ENCODE peak calls at places on chromosomes 2 and 18, in six cellular contexts. I, R, F, T, E and Y are unnamed samples.

GRCh38 chr2:233208382-233209116 is 42.9 kb upstream of the ATG16L1 start:
- DNase-seq in R (no peak), T (no peak), F (no peak), I (peak), E (no peak), Y (no peak)

GRCh38 chr2:174607989-174608865 is 10.6 kb upstream of the WIPF1 start:
- DNase-seq in I (no peak), F (no peak), R (no peak), E (no peak), T (no peak), Y (no peak)

GRCh38 chr2:10271946-10272345 is 30.8 kb upstream of the HPCAL1 start:
- DNase-seq in E (no peak), T (no peak), F (peak), R (no peak), I (no peak), Y (no peak)

GRCh38 chr2:237980087-237980486 is 13.3 kb downstream of the UBE2F start:
- DNase-seq in R (no peak), T (no peak), F (no peak), E (no peak), I (no peak), Y (no peak)

GRCh38 chr2:48124592-48124991 is 218.3 kb upstream of the FBXO11 start:
- DNase-seq in T (no peak), F (no peak), E (no peak), I (no peak), R (no peak), Y (no peak)

GRCh38 chr2:55115795-55116597 is 65.7 kb upstream of the RTN4 start:
- DNase-seq in T (peak), I (peak), R (peak), E (peak), F (no peak), Y (peak)

GRCh38 chr2:150624001-150624401 is 136.5 kb upstream of the RND3 start:
- DNase-seq in T (no peak), F (no peak), E (no peak), I (peak), R (peak), Y (peak)

GRCh38 chr2:218079943-218080913 is 11.2 kb downstream of the RUFY4 start:
- DNase-seq in I (no peak), F (no peak), E (no peak), T (no peak), R (no peak), Y (no peak)

GRCh38 chr2:71550801-71551630 is 97.7 kb downstream of the DYSF start:
- DNase-seq in E (no peak), R (no peak), I (no peak), F (peak), T (no peak), Y (no peak)

GRCh38 chr18:79484661-79485621 is 89.2 kb downstream of the NFATC1 start:
- DNase-seq in F (peak), I (peak), R (peak), T (peak), E (peak), Y (peak)

GRCh38 chr2:42245392-42245791 is 76.2 kb downstream of the EML4 start:
- DNase-seq in T (no peak), F (no peak), I (no peak), R (no peak), E (no peak), Y (no peak)

GRCh38 chr2:9251154-9252001 is 44.8 kb downstream of the ASAP2 start:
- DNase-seq in T (no peak), E (peak), F (no peak), I (peak), R (peak), Y (peak)

GRCh38 chr2:28084564-28084963 is 194.0 kb downstream of the BABAM2 start:
- DNase-seq in R (peak), E (no peak), F (no peak), I (peak), T (no peak), Y (peak)

GRCh38 chr2:100011272-100011711 is 131.1 kb downstream of the AFF3 start:
- DNase-seq in T (peak), I (peak), E (peak), R (peak), F (no peak), Y (peak)

GRCh38 chr18:36176739-36177138 is 10.6 kb upstream of the MOCOS start:
- DNase-seq in T (no peak), E (peak), R (peak), I (peak), F (no peak), Y (peak)

GRCh38 chr2:28934769-28935168 is 40.3 kb downstream of the WDR43 start:
- DNase-seq in I (no peak), T (no peak), E (no peak), R (no peak), F (no peak), Y (no peak)

GRCh38 chr18:4399929-4400328 is 55.2 kb downstream of the DLGAP1 start:
- DNase-seq in E (no peak), T (no peak), R (no peak), I (no peak), F (no peak), Y (no peak)

GRCh38 chr2:217993817-217994459 is 8.9 kb downstream of the TNS1 start:
- DNase-seq in F (peak), T (no peak), E (peak), I (peak), R (peak), Y (no peak)

GRCh38 chr2:3459185-3460015 is 59.9 kb downstream of the ADI1 start:
- DNase-seq in I (no peak), T (no peak), F (peak), E (no peak), R (no peak), Y (no peak)

GRCh38 chr18:13051950-13052349 is 60.8 kb downstream of the CEP192 start:
- DNase-seq in E (no peak), F (no peak), T (no peak), I (no peak), R (no peak), Y (no peak)

GRCh38 chr18:7598167-7599062 is 31.3 kb downstream of the PTPRM start:
- DNase-seq in F (no peak), T (no peak), E (peak), R (peak), I (peak), Y (peak)

GRCh38 chr2:66329081-66329605 is 105.8 kb upstream of the MEIS1 start:
- DNase-seq in I (no peak), T (no peak), R (no peak), F (no peak), E (no peak), Y (no peak)

GRCh38 chr2:10392951-10393647 is 55.0 kb downstream of the ODC1 start:
- DNase-seq in R (no peak), E (no peak), I (no peak), F (no peak), T (no peak), Y (no peak)

GRCh38 chr18:32754508-32755263 is 18.1 kb downstream of the KLHL14 start:
- DNase-seq in I (no peak), E (no peak), R (no peak), T (no peak), F (no peak), Y (no peak)

GRCh38 chr2:37189452-37190153 is 1.1 kb upstream of the SULT6B1 start:
- DNase-seq in E (peak), I (peak), F (no peak), T (peak), R (peak), Y (peak)

GRCh38 chr2:206480161-206480560 is 36.8 kb downstream of the ADAM23 start:
- DNase-seq in I (peak), T (no peak), E (peak), F (no peak), R (no peak), Y (peak)

GRCh38 chr2:45567974-45568789 is 42.9 kb downstream of the SRBD1 start:
- DNase-seq in F (no peak), I (peak), E (peak), T (no peak), R (peak), Y (peak)

GRCh38 chr2:138373993-138374408 is 127.6 kb upstream of the SPOPL start:
- DNase-seq in F (no peak), R (peak), E (peak), I (peak), T (no peak), Y (peak)

GRCh38 chr18:44943201-44943881 is 262.7 kb downstream of the SETBP1 start:
- DNase-seq in I (peak), R (peak), T (peak), F (no peak), E (no peak), Y (peak)

GRCh38 chr18:70288851-70289328 is at the start of gene SOCS6:
- DNase-seq in I (peak), R (peak), E (peak), F (peak), T (no peak), Y (peak)

GRCh38 chr2:188293601-188294482 is 2.2 kb downstream of the GULP1 start:
- DNase-seq in I (peak), E (peak), F (peak), R (peak), T (peak), Y (peak)

DNA sequence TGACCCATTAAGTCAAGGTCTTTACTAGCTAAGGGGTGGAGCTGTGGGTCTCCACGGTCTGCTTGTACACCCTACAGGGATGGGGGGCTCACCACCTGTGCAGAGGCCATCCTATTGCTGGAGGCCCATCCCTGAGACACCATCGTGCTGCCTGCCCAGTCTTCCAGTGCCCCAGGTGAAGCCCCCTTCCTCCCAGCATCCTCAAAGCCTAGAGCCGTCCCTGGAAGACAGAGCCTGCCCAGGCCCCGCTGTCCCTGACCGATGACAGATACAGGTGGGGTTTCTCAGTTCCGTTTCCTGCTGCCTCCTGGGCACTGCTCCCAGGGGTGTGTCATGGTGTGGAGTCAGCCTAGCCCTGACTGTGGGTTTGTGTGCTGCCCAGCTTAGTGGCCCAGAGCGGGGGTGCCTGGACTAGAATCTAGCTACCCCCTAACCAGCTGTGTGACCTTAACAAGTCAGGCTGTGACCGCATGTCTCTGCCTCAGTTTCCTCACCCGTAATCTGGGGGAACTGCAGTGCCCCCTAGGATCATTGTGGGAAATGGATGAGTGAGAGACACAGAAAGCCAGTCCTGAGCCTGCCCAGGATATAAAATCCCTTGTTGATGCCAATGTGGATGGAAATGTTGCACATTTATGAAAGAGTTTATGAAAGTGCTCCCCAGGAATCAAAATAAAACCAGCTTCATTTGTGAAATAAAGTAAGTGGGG is 2.0 kb downstream of the OTOS start:
- DNase-seq in R (no peak), F (no peak), I (no peak), T (no peak), E (peak), Y (no peak)
- TF ChIP-seq CTCF in R (no peak), F (no peak), I (no peak), T (no peak), E (no peak), Y (no peak)

GRCh38 chr2:96962567-96963203 is 23.7 kb downstream of the FAM178B start:
- DNase-seq in F (no peak), I (no peak), E (no peak), T (no peak), R (no peak), Y (no peak)
- H3K4me3 ChIP-seq in F (no peak), I (no peak), E (no peak), T (no peak), R (no peak), Y (no peak)

GRCh38 chr2:200577000-200577399 is 8.8 kb upstream of the AOX1 start:
- DNase-seq in T (no peak), I (no peak), R (no peak), F (no peak), E (no peak), Y (no peak)
- TF ChIP-seq CTCF in T (no peak), I (no peak), R (peak), F (no peak), E (no peak), Y (peak)

GRCh38 chr18:62784338-62784965 is 69.1 kb downstream of the PHLPP1 start:
- DNase-seq in T (no peak), F (no peak), E (peak), I (peak), R (peak), Y (peak)
- H3K4me3 ChIP-seq in T (no peak), F (no peak), E (no peak), I (no peak), R (no peak), Y (no peak)

GRCh38 chr18:25915907-25916306 is 174.5 kb downstream of the SS18 start:
- DNase-seq in R (no peak), F (no peak), T (no peak), E (no peak), I (no peak), Y (no peak)
- TF ChIP-seq CTCF in R (peak), F (no peak), T (peak), E (peak), I (no peak), Y (no peak)

GRCh38 chr2:175755169-175755568 is 246.9 kb downstream of the LNPK start:
- DNase-seq in E (no peak), I (no peak), T (no peak), F (no peak), R (no peak), Y (no peak)
- H3K4me3 ChIP-seq in E (no peak), I (no peak), T (no peak), F (no peak), R (no peak), Y (no peak)

GRCh38 chr2:240422683-240423329 is 12.7 kb upstream of the GPC1 start:
- DNase-seq in T (no peak), R (no peak), E (no peak), F (no peak), I (no peak), Y (no peak)

GRCh38 chr2:240425236-240425615 is 10.2 kb upstream of the GPC1 start:
- DNase-seq in F (no peak), T (no peak), E (no peak), R (no peak), I (no peak), Y (no peak)

GRCh38 chr2:240425697-240426096 is 9.8 kb upstream of the GPC1 start:
- DNase-seq in I (no peak), T (no peak), E (no peak), F (peak), R (no peak), Y (no peak)

GRCh38 chr2:240423788-240424191 is 11.7 kb upstream of the GPC1 start:
- DNase-seq in R (no peak), F (peak), E (no peak), T (no peak), I (no peak), Y (no peak)

GRCh38 chr2:240424341-240425235 is 10.9 kb upstream of the GPC1 start:
- DNase-seq in T (no peak), E (no peak), I (no peak), F (peak), R (no peak), Y (no peak)
- TF ChIP-seq CTCF in T (no peak), E (no peak), I (no peak), F (no peak), R (no peak), Y (no peak)

DNA sequence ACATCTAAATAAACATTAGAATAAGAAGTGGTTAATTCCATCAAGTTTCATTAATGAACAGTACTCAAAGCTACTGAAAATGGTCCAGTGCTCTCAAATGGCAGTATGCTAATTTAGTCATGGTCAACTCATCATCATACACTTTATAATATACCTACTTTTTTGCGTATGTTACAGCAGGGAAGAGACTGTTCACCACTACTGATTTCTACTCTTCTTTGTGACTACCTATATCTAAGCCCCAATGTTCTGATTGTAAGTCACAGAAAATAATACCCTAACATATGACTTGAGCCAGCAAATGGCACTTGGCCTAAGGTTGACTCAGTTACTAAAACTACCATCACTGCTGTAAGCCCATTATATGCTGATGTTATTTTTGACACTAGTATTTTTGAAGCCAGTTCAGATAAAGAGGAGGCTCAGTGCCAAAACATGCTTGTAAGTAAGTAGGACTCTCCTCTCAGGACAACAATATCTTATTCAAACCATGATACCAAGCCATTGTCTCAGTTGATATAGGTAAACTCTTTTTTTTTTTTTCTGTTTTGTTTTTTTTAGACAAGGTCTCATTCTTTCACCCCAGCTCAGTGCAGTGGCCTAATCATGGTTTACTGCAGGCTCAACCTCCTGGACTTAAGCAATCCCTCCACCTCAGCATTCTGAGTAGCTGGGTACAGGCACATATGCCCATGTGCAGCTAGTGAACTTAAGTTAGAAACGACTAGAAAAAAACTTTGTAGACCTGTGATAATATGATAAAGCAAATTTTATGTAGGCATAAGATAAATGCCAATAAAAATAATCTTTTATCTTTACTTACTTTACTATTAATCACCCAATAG is 266.9 kb downstream of the ZNF385B start:
- DNase-seq in F (no peak), E (no peak), I (peak), R (no peak), T (no peak), Y (no peak)
- H3K4me3 ChIP-seq in F (no peak), E (no peak), I (no peak), R (no peak), T (no peak), Y (no peak)

DNA sequence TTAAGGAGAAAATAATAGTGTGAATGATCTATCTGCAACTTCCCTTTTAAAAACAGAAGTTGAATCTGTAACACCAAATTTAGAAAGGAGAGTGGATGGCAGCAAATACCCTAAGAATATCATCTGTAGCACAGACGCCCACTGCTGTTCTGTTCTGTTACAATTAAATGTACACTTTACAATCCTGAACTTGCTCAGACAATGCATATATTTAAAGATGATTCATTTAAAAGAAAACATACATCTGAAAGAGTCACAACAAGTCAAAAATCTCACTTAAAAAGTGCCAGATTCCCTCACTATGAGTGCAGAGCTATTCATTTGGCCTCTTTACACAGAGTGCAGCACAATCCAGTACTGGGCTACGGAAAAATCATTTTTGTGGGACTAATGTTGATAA is 8.1 kb upstream of the SERTAD2 start:
- DNase-seq in F (no peak), T (no peak), I (no peak), E (no peak), R (no peak), Y (no peak)
- TF ChIP-seq CTCF in F (no peak), T (no peak), I (no peak), E (no peak), R (no peak), Y (no peak)

DNA sequence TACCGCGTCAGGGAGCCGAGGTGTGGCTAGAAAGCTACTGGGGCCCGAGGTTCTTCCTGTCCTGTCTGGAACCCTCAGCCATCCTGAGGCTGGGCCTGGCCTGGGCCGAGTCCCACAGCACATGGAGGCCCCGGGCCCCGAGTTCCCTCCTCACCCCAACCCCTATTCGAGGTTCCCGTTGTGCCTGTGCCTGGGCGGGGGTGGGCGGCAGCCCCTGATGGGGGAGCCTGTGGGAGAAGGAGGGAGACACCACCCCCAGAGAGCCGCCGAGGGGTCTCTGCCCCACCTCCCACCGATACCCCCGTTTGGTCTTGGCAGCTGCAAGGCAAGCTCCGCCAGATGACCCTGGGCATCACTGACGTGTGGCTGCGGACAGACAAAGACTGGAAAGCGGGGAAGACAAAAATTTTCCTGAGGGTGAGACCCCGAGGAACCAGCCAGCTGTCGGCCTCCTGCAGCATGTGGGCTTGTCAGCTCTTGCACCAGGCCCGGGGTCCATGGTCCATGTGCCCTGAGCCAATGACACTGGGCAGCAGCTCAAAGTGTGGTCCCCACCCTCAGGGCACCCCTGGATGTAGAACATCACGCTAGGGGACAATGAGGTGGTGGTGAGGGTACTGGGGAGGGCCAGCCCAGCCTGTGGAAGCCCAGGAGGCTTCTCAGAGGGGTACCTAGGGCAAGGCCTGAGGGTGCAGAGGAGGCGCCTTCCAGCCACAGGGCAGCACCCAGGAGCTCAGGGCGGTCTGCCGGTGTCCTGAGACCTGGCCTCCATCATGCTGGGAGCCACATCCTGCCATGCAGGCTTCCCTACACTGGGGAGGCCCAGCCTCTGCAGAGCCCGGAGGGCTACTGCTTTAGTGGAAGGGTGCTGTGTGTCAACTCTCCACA is 52.5 kb upstream of the GPR17 start:
- DNase-seq in T (no peak), R (no peak), E (no peak), I (no peak), F (no peak), Y (no peak)
- H3K4me3 ChIP-seq in T (no peak), R (no peak), E (no peak), I (no peak), F (no peak), Y (no peak)